ENCODE peak calls at places on chromosomes 1 and 21, in nine cellular contexts. D is occipital lobe; S is spleen; C is PC-3; E is DMS153; M is heart right ventricle; W is stimulated activated naive B cell treated with anti-CD40 and anti-IgM and Interleukin-4, amounts not matched to agents 10 μg/mL and 1 μg/mL and 100 μg/mL, for 72 hours; I is A172; G is SHP77. O is an unnamed sample.

GRCh38 chr21:46099476-46099875 is 1.6 kb downstream of the COL6A2 start:
- DNase-seq in D (no peak), S (peak), C (peak), E (no peak), M (peak), W (no peak), I (no peak), G (no peak), O (no peak)

GRCh38 chr1:54125671-54126070 is 27.1 kb downstream of the CDCP2 start:
- DNase-seq in D (no peak), S (peak), C (peak), E (peak), M (peak), W (no peak), I (peak), G (peak), O (no peak)

GRCh38 chr1:115781343-115781742 is 12.8 kb upstream of the CASQ2 start:
- DNase-seq in D (no peak), S (no peak), C (peak), E (no peak), M (no peak), W (no peak), I (peak), G (no peak), O (no peak)

GRCh38 chr1:155207578-155208405 is at the start of gene THBS3:
- DNase-seq in D (peak), S (peak), C (peak), E (no peak), M (peak), W (no peak), I (peak), G (peak), O (no peak)

GRCh38 chr1:183655562-183656075 is 2.5 kb upstream of the APOBEC4 start:
- DNase-seq in D (peak), S (peak), C (peak), E (peak), M (peak), W (peak), I (peak), G (peak), O (peak)

GRCh38 chr1:8856689-8857412 is 21.6 kb downstream of the ENO1 start:
- DNase-seq in D (no peak), S (no peak), C (no peak), E (no peak), M (no peak), W (no peak), I (no peak), G (no peak), O (no peak)

GRCh38 chr1:84435159-84435558 is 36.9 kb downstream of the DNASE2B start:
- DNase-seq in D (no peak), S (no peak), C (no peak), E (no peak), M (no peak), W (no peak), I (no peak), G (no peak), O (no peak)

GRCh38 chr21:33029975-33030461 is 4.3 kb downstream of the OLIG2 start:
- DNase-seq in D (no peak), S (no peak), C (no peak), E (no peak), M (no peak), W (no peak), I (no peak), G (no peak), O (no peak)

O was measured in RKO.